ENCODE peak calls at places on chromosomes 11 and 22, in six cellular contexts. X is astrocyte of the spinal cord, D is fibroblast of pulmonary artery, A is bronchial epithelial cell, E is upper lobe of right lung, C is right lobe of liver. G is an unnamed sample.

GRCh38 chr11:72951193-72951592 is 137.0 kb downstream of the ATG16L2 start:
- DNase-seq in E (no peak), X (no peak), D (peak), A (peak), C (no peak), G (no peak)

GRCh38 chr11:79940976-79941735 is 500.3 kb upstream of the TENM4 start:
- DNase-seq in C (no peak), X (peak), D (no peak), A (peak), E (no peak), G (no peak)

GRCh38 chr11:123702137-123702536 is 39.3 kb downstream of the ZNF202 start:
- DNase-seq in X (no peak), D (no peak), A (no peak), C (no peak), E (no peak), G (peak)

GRCh38 chr11:73379189-73379880 is 3.1 kb downstream of the RELT start:
- DNase-seq in D (no peak), C (no peak), E (peak), X (no peak), A (no peak), G (no peak)

GRCh38 chr11:120662071-120662611 is 150.6 kb downstream of the GRIK4 start:
- DNase-seq in D (no peak), X (no peak), E (no peak), A (no peak), C (no peak), G (no peak)

GRCh38 chr11:123300874-123301695 is 106.0 kb upstream of the CLMP start:
- DNase-seq in A (peak), E (no peak), C (no peak), D (peak), X (peak), G (no peak)

GRCh38 chr11:95147364-95147905 is 57.8 kb downstream of the ENDOD1 start:
- DNase-seq in E (no peak), D (peak), X (peak), A (peak), C (no peak), G (no peak)

GRCh38 chr11:4960877-4961276 is 5.4 kb upstream of the OR51A2 start:
- DNase-seq in C (no peak), A (peak), E (no peak), D (no peak), X (no peak), G (no peak)

GRCh38 chr11:15107730-15108515 is 6.8 kb upstream of the INSC start:
- DNase-seq in D (no peak), E (no peak), C (no peak), X (peak), A (peak), G (no peak)

GRCh38 chr11:92915551-92915950 is 53.9 kb upstream of the MTNR1B start:
- DNase-seq in A (no peak), X (no peak), E (no peak), D (no peak), C (no peak), G (no peak)
- H3K4me3 ChIP-seq in A (no peak), X (no peak), E (no peak), D (no peak), C (no peak), G (no peak)

GRCh38 chr11:68890490-68891231 is 13.0 kb downstream of the MRPL21 start:
- DNase-seq in A (no peak), E (no peak), X (peak), C (peak), D (peak), G (peak)

GRCh38 chr11:68893282-68893681 is 10.3 kb downstream of the MRPL21 start:
- DNase-seq in E (no peak), D (no peak), C (no peak), A (peak), X (no peak), G (no peak)

GRCh38 chr11:68891356-68891948 is 12.2 kb downstream of the MRPL21 start:
- DNase-seq in E (no peak), A (no peak), X (no peak), C (no peak), D (no peak), G (no peak)

GRCh38 chr11:68892576-68892975 is 11.1 kb downstream of the MRPL21 start:
- DNase-seq in E (no peak), D (no peak), A (no peak), X (no peak), C (no peak), G (no peak)

GRCh38 chr11:68889948-68890446 is 13.6 kb downstream of the MRPL21 start:
- DNase-seq in E (no peak), A (no peak), C (no peak), X (peak), D (peak), G (no peak)
- TF ChIP-seq CTCF in E (peak), A (peak), C (peak), X (peak), D (peak), G (peak)

GRCh38 chr11:119340335-119341221 is at the start of gene C1QTNF5:
- DNase-seq in D (peak), E (peak), C (peak), X (peak), A (no peak), G (no peak)
- H3K4me3 ChIP-seq in D (peak), E (peak), C (peak), X (peak), A (peak), G (peak)

GRCh38 chr11:17750013-17750816 is 15.6 kb downstream of the KCNC1 start:
- DNase-seq in X (no peak), C (no peak), A (no peak), E (peak), D (no peak), G (peak)
- TF ChIP-seq CTCF in X (no peak), C (no peak), A (no peak), E (no peak), D (no peak), G (no peak)

GRCh38 chr11:503179-503981 is 3.7 kb downstream of the RNH1 start:
- DNase-seq in D (peak), A (no peak), E (peak), X (peak), C (peak), G (peak)
- H3K4me3 ChIP-seq in D (peak), A (peak), E (peak), X (peak), C (peak), G (peak)

GRCh38 chr11:70068345-70068744 is 9.8 kb upstream of the ANO1 start:
- DNase-seq in D (no peak), E (no peak), A (no peak), C (no peak), X (no peak), G (no peak)
- TF ChIP-seq CTCF in D (no peak), E (no peak), A (no peak), C (no peak), X (no peak), G (no peak)

DNA sequence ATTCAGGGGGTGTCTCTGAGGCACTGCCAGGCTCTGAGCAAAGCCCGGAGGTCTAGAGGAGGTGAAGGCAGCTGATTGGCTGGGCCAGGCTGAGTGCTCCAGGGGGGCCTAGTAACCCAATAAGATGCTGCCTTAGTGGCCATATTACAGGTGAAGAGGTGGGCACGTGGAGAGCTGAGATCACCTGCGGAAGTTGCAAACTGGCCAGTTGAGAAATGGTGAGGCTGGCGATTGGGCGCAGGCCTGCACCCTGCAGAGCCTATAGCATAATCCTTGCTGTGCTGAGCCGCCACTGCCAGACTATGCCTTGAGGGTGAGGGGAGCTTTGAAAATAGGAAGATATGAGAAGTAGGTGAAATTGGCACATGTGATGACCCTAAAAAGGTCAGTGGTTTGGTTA is 21.7 kb downstream of the DERL3 start:
- DNase-seq in C (no peak), E (no peak), X (no peak), A (no peak), D (no peak), G (no peak)
- H3K4me3 ChIP-seq in C (no peak), E (no peak), X (no peak), A (no peak), D (no peak), G (no peak)

GRCh38 chr11:20873054-20873453 is 203.7 kb downstream of the NELL1 start:
- DNase-seq in D (no peak), E (no peak), A (peak), X (no peak), C (no peak), G (no peak)
- TF ChIP-seq CTCF in D (no peak), E (peak), A (no peak), X (no peak), C (peak), G (peak)

DNA sequence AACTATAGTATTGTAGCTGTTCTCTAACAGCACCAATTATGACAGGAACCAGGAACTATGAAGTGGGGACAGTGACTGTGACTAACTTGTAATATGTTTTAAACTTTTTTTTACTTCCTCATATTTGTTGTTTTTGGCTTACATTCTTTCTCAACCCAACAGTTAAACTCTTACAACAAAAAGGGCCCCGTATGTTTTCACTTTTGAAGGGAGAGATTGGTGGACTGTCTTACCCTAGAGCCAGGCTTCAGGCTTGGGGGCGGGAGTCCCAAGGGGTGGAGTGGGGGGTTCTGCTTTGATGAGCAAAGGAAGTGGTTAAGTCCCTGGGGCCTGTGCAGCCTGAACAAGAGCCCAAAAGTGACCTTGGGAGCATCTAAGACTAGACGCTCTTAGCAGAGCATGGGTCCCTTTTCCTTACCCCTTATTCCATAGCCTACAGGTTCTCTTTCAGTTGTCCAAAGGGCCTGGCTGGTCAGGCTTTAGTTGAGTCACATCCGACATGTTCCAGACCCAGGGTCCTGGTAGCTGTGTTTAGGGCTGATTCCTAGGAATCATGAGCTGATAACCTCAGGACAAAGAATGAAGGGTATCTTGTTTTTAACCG is 38.8 kb downstream of the STIM1 start:
- DNase-seq in C (no peak), E (no peak), A (no peak), X (no peak), D (peak), G (no peak)
- H3K4me3 ChIP-seq in C (no peak), E (no peak), A (no peak), X (no peak), D (no peak), G (no peak)

G was measured in dorsolateral prefrontal cortex.